ENCODE peak calls at places on chromosomes 5 and 9, in eight cellular contexts. L, N, W, D, G, H, Z and I are unnamed samples.

GRCh38 chr5:42984307-42984706 is 55.8 kb downstream of the ANXA2R start:
- DNase-seq in H (no peak), Z (peak), G (no peak), N (no peak), L (no peak), W (no peak), D (peak), I (no peak)

GRCh38 chr9:123741214-123741613 is 188.7 kb downstream of the DENND1A start:
- DNase-seq in H (no peak), D (no peak), W (no peak), G (no peak), Z (no peak), L (no peak), N (no peak), I (no peak)

GRCh38 chr9:69097923-69098593 is 62.5 kb downstream of the FXN start:
- DNase-seq in D (no peak), H (no peak), W (no peak), Z (no peak), G (no peak), N (no peak), L (no peak), I (no peak)

GRCh38 chr5:131610198-131611063 is 24.6 kb downstream of the RAPGEF6 start:
- DNase-seq in G (no peak), L (no peak), W (peak), Z (peak), D (peak), H (peak), N (no peak), I (peak)

GRCh38 chr5:181189363-181189961 is 15.5 kb downstream of the TRIM7 start:
- DNase-seq in L (no peak), D (peak), G (no peak), W (no peak), Z (peak), N (peak), H (no peak), I (no peak)

GRCh38 chr5:60299944-60300343 is 400.0 kb downstream of the DEPDC1B start:
- DNase-seq in H (no peak), L (no peak), G (no peak), Z (no peak), N (no peak), D (no peak), W (no peak), I (no peak)

GRCh38 chr9:68978501-68978900 is 35.4 kb downstream of the PRKACG start:
- DNase-seq in H (no peak), N (no peak), D (no peak), G (no peak), L (no peak), Z (no peak), W (no peak), I (no peak)

GRCh38 chr5:52767217-52767743 is 20.4 kb upstream of the ITGA1 start:
- DNase-seq in G (no peak), N (no peak), H (no peak), W (no peak), D (peak), Z (no peak), L (no peak), I (no peak)

GRCh38 chr5:91189480-91190332 is 193.4 kb downstream of the ARRDC3 start:
- DNase-seq in Z (peak), L (peak), H (peak), N (peak), G (no peak), D (peak), W (no peak), I (peak)

GRCh38 chr9:4324513-4324912 is 24.6 kb upstream of the GLIS3 start:
- DNase-seq in N (no peak), L (no peak), D (peak), H (no peak), W (no peak), Z (no peak), G (no peak), I (peak)

GRCh38 chr9:130328349-130328801 is 62.8 kb downstream of the HMCN2 start:
- DNase-seq in D (peak), W (no peak), H (no peak), G (no peak), L (peak), Z (no peak), N (no peak), I (peak)

GRCh38 chr5:175466700-175467318 is 11.6 kb upstream of the SFXN1 start:
- DNase-seq in L (peak), G (no peak), H (no peak), N (no peak), D (peak), W (no peak), Z (peak), I (no peak)

GRCh38 chr5:90174236-90174635 is 235.3 kb downstream of the CETN3 start:
- DNase-seq in D (no peak), L (no peak), H (no peak), W (no peak), G (no peak), Z (no peak), N (no peak), I (no peak)

DNA sequence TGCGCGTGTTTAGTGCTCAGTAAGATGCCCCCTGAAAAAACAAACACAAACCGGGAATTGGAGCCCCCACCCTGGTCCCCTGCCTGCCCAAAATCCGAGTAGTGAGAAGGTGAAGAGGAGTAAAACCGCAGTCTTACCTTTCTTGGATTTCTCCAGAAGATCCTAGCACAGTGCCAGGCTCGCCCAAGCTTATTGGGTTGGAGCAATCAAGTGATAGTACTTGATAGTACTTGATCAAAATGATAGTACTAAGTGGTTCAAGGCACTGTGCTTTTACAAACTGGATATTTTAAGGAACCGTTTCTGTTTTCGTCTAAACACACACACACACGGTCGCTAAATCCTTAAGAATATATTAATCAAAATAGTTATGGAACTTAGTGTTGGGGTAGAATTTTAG is 2.8 kb upstream of the TRAF1 start:
- DNase-seq in D (no peak), G (no peak), N (no peak), W (no peak), Z (no peak), H (no peak), L (no peak), I (no peak)
- H3K4me3 ChIP-seq in D (peak), G (peak), N (no peak), W (peak), Z (peak), H (peak), L (peak), I (peak)

DNA sequence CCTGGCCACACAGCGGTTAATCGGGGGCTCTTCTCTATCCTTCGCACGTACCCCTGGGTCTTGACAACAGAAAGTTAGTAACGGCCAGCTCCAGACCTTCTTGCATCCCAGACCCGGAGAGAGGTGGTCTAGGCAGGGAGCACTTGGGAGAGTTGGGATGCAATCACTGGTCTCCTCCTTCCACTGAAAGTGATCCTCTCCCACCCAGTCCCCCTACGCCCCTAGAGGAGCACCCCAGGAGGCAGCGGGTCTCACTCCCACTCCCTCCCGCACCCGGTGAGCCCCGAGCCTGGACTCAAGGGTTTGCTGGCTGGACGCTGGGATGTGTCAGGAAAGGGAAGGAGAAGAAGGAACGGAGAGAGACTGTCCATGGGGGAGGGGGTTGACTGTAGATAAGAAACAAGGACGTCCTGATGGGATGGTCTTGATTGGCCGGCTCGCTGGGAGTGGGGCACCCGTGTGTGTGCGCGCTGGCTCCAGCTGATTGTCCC is 2.0 kb downstream of the RORB start:
- DNase-seq in W (no peak), G (no peak), N (no peak), Z (no peak), D (no peak), H (no peak), L (no peak), I (no peak)
- H3K4me3 ChIP-seq in W (no peak), G (peak), N (no peak), Z (no peak), D (no peak), H (no peak), L (no peak), I (no peak)

GRCh38 chr9:133273819-133274218 is 1.2 kb downstream of the ABO start:
- DNase-seq in H (no peak), G (no peak), Z (no peak), D (no peak), N (no peak), W (no peak), L (no peak), I (no peak)

GRCh38 chr9:133276001-133276884 is 1.2 kb upstream of the ABO start:
- DNase-seq in G (peak), W (no peak), D (no peak), N (no peak), H (no peak), L (no peak), Z (no peak), I (no peak)

GRCh38 chr9:133276923-133277322 is 1.9 kb upstream of the ABO start:
- DNase-seq in G (peak), L (no peak), N (no peak), D (no peak), Z (no peak), W (no peak), H (no peak), I (no peak)

GRCh38 chr9:133274236-133275104 is 531 bp downstream of the ABO start:
- DNase-seq in N (no peak), H (no peak), W (no peak), D (no peak), L (no peak), G (peak), Z (no peak), I (no peak)

DNA sequence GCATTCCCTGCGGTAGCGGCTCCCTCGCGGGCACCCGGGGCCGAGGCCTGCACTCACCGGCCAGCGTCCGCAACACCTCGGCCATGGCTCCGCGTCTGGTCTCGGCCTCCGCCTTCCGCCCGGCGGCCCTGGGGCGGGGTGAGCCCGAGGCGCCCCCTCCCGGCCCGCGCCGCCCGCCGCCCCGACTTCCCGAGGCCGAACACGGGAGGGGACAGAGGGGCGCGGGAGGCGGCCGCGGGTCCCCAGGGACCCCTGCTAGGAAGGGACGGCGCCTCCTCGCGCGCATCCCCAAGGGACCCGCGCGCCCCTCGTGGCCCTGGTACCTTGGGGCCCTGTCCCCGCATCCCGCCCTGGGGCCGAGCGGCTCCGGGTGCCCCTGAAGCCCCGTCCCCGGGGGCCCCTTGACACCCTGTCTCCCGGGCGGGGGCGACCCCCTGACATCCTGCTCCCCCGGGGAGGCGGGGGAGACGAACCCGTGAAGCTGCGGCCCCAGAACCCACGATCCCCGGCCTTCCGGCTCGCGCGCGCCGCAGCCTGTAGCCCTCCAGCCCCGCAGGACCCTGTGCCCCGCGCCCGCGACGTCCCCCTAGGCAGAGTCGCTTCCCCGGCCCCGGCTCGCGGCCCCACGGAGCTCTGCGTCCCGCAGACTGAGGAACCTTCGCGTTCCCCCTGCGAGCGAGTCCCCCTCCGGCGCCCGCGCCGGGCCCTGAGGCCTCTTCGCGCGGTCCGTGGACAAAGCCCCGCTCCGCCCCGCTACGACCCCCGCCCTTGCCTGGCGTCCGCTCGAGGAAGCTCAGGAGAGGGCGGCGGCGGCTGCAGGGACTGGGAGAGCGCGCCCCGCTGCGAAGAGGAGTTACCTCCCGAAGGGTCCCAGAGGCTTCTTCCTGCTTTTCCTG is at the start of gene ABO:
- DNase-seq in D (peak), L (no peak), G (peak), N (no peak), H (no peak), Z (no peak), W (no peak), I (no peak)
- H3K4me3 ChIP-seq in D (no peak), L (peak), G (peak), N (no peak), H (no peak), Z (no peak), W (no peak), I (no peak)

GRCh38 chr9:137298983-137299521 is 3.0 kb downstream of the NRARP start:
- DNase-seq in G (no peak), L (no peak), Z (peak), W (no peak), D (no peak), N (no peak), H (no peak), I (no peak)

GRCh38 chr9:137302176-137303030 is at the start of gene NRARP:
- DNase-seq in W (no peak), Z (peak), H (peak), L (peak), D (peak), N (peak), G (peak), I (no peak)

GRCh38 chr9:137299938-137300337 is 2.1 kb downstream of the NRARP start:
- DNase-seq in W (no peak), H (no peak), Z (no peak), N (no peak), G (no peak), D (no peak), L (no peak), I (no peak)

GRCh38 chr9:137301086-137301947 is 754 bp downstream of the NRARP start:
- DNase-seq in L (no peak), Z (peak), N (no peak), D (peak), G (no peak), W (no peak), H (peak), I (no peak)

DNA sequence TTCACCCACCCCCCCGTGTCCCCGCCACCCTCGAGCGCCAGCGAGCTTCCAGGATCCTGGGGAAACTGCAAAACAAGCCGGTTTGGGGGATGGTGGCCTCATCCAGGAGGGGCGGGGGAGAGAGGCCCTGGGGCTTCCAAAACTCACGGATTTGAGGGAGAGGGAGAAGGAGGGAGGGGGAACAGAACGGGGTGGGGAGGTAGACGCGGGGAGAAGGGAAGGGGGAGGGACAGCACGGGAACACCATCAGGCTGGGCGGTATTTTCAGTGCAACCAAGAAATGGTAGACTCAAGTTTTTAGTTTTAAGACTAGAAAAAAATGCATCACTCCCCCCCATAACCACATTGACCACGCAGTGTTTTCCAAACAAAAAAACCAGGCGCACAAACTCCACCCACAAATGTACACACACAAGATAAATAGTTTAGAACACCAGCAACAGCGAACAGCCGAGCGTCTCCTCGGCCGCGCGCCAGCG is 1.4 kb downstream of the NRARP start:
- DNase-seq in H (no peak), L (no peak), G (no peak), D (no peak), W (no peak), Z (no peak), N (no peak), I (no peak)
- H3K4me3 ChIP-seq in H (peak), L (no peak), G (peak), D (peak), W (peak), Z (peak), N (no peak), I (peak)

GRCh38 chr5:143168171-143168681 is 235.3 kb downstream of the NR3C1 start:
- DNase-seq in D (peak), Z (no peak), W (no peak), G (no peak), L (no peak), N (no peak), H (no peak), I (no peak)

GRCh38 chr5:143164557-143164956 is 238.9 kb downstream of the NR3C1 start:
- DNase-seq in G (no peak), W (no peak), D (no peak), Z (peak), H (no peak), L (no peak), N (no peak), I (no peak)

GRCh38 chr5:143165049-143165448 is 238.4 kb downstream of the NR3C1 start:
- DNase-seq in G (no peak), H (no peak), N (no peak), D (no peak), W (no peak), L (no peak), Z (no peak), I (no peak)

GRCh38 chr5:143166661-143167420 is 236.6 kb downstream of the NR3C1 start:
- DNase-seq in H (no peak), Z (no peak), N (no peak), L (no peak), D (no peak), G (no peak), W (no peak), I (no peak)

DNA sequence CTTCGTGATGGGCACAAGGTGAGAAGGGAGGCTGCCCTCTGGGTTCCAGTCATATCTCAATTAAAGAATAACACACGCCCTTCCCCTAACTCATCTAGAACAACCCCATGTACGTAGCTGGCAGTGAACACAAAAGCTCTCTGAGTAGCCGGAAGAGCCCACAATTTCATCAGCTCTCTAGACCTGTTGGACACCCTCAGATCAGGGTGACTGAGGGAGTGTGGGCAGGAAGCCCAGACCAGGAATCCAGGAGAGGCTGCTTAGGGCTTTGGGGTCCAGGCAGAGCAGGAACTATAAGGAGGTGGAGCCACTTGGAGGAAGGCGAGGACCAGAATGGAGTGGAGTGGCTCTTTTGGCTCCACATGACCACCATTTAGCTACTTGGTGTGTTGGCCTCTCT is 237.4 kb downstream of the NR3C1 start:
- DNase-seq in H (no peak), L (no peak), W (no peak), N (no peak), G (no peak), Z (no peak), D (no peak), I (no peak)
- H3K4me3 ChIP-seq in H (no peak), L (no peak), W (no peak), N (no peak), G (no peak), Z (no peak), D (no peak), I (no peak)

GRCh38 chr5:137888875-137889759 is at the start of gene PKD2L2:
- DNase-seq in W (peak), G (peak), Z (peak), N (peak), D (peak), L (peak), H (no peak), I (peak)

GRCh38 chr5:137890850-137891249 is 1.6 kb downstream of the PKD2L2 start:
- DNase-seq in G (no peak), L (no peak), N (no peak), H (no peak), W (no peak), D (no peak), Z (no peak), I (no peak)

GRCh38 chr5:137887831-137888230 is 1.4 kb upstream of the PKD2L2 start:
- DNase-seq in Z (no peak), D (no peak), L (no peak), G (no peak), N (no peak), W (no peak), H (no peak), I (no peak)

GRCh38 chr5:137891849-137892248 is 2.6 kb downstream of the PKD2L2 start:
- DNase-seq in W (no peak), Z (no peak), L (no peak), D (no peak), N (no peak), H (no peak), G (no peak), I (no peak)

DNA sequence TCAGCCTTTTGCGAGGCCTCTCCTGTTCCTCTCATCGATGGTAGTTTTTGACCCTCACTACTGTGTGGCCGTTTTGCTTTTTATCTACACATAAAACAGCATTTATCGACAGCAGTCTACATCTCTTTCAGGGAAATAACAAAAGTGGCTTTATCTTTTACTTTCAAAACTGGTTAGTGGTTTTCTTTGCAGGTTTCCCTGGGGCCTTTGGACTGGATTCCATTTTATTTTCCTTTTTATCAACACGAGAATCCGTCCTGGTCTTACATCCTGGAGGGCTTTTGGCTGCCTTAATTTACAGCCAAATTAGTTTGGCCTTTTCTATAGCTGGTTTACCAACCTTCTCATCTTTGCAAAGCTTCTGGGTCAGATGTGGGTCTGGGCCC is 775 bp upstream of the PKD2L2 start:
- DNase-seq in D (peak), Z (no peak), L (no peak), W (no peak), N (peak), G (no peak), H (no peak), I (no peak)
- H3K4me3 ChIP-seq in D (peak), Z (peak), L (no peak), W (no peak), N (peak), G (peak), H (no peak), I (peak)

GRCh38 chr5:171901764-171902163 is 104.7 kb downstream of the FBXW11 start:
- DNase-seq in L (no peak), N (no peak), H (no peak), D (no peak), W (no peak), Z (no peak), G (no peak), I (no peak)

GRCh38 chr5:171907731-171908343 is 98.6 kb downstream of the FBXW11 start:
- DNase-seq in D (peak), H (no peak), N (peak), W (peak), Z (peak), G (no peak), L (no peak), I (no peak)

GRCh38 chr5:171906703-171907590 is 99.5 kb downstream of the FBXW11 start:
- DNase-seq in L (no peak), H (no peak), W (no peak), Z (no peak), D (no peak), N (no peak), G (no peak), I (no peak)

GRCh38 chr5:171908638-171909037 is 97.8 kb downstream of the FBXW11 start:
- DNase-seq in N (no peak), L (no peak), Z (no peak), H (no peak), D (no peak), W (no peak), G (no peak), I (no peak)

GRCh38 chr5:171906171-171906570 is 100.3 kb downstream of the FBXW11 start:
- DNase-seq in D (no peak), N (no peak), G (no peak), L (no peak), W (no peak), H (no peak), Z (no peak), I (no peak)
- H3K4me3 ChIP-seq in D (no peak), N (no peak), G (no peak), L (no peak), W (no peak), H (no peak), Z (no peak), I (no peak)